ENCODE peak calls at places on chromosomes 6 and 20, in six cellular contexts. One of them, this sample, is unnamed.

GRCh38 chr6:134532694-134533624 is 215.0 kb upstream of the SGK1 start:
- DNase-seq in adipocyte: no peak
- DNase-seq in globus pallidus: peak
- DNase-seq in left ventricle myocardium superior: no peak
- DNase-seq in COR-L47: no peak
- DNase-seq in EL: no peak
- DNase-seq in this sample: no peak

GRCh38 chr20:50772418-50773185 is 22.3 kb upstream of the BCAS4 start:
- DNase-seq in adipocyte: no peak
- DNase-seq in globus pallidus: no peak
- DNase-seq in left ventricle myocardium superior: no peak
- DNase-seq in COR-L47: no peak
- DNase-seq in EL: no peak
- DNase-seq in this sample: peak

GRCh38 chr6:146433881-146434741 is 109.5 kb upstream of the RAB32 start:
- DNase-seq in adipocyte: no peak
- DNase-seq in globus pallidus: no peak
- DNase-seq in left ventricle myocardium superior: peak
- DNase-seq in COR-L47: no peak
- DNase-seq in EL: peak
- DNase-seq in this sample: no peak

GRCh38 chr6:2196079-2196679 is 49.2 kb downstream of the GMDS start:
- DNase-seq in adipocyte: peak
- DNase-seq in globus pallidus: peak
- DNase-seq in left ventricle myocardium superior: no peak
- DNase-seq in COR-L47: peak
- DNase-seq in EL: peak
- DNase-seq in this sample: no peak

GRCh38 chr20:38343107-38343797 is 3.0 kb upstream of the LBP start:
- DNase-seq in adipocyte: no peak
- DNase-seq in globus pallidus: no peak
- DNase-seq in left ventricle myocardium superior: peak
- DNase-seq in COR-L47: no peak
- DNase-seq in EL: peak
- DNase-seq in this sample: no peak

GRCh38 chr6:562052-562676 is 94.7 kb downstream of the HUS1B start:
- DNase-seq in adipocyte: no peak
- DNase-seq in globus pallidus: no peak
- DNase-seq in left ventricle myocardium superior: no peak
- DNase-seq in COR-L47: no peak
- DNase-seq in EL: no peak
- DNase-seq in this sample: no peak

GRCh38 chr20:48738399-48739304 is 89.1 kb downstream of the PREX1 start:
- DNase-seq in adipocyte: no peak
- DNase-seq in globus pallidus: no peak
- DNase-seq in left ventricle myocardium superior: no peak
- DNase-seq in COR-L47: no peak
- DNase-seq in EL: no peak
- DNase-seq in this sample: no peak

GRCh38 chr6:101853226-101853625 is 459.7 kb downstream of the GRIK2 start:
- DNase-seq in adipocyte: peak
- DNase-seq in globus pallidus: no peak
- DNase-seq in left ventricle myocardium superior: no peak
- DNase-seq in COR-L47: no peak
- DNase-seq in EL: no peak
- DNase-seq in this sample: no peak

GRCh38 chr6:158819213-158819976 is at the start of gene EZR:
- DNase-seq in adipocyte: peak
- DNase-seq in globus pallidus: peak
- DNase-seq in left ventricle myocardium superior: peak
- DNase-seq in COR-L47: peak
- DNase-seq in EL: peak
- DNase-seq in this sample: no peak

GRCh38 chr6:56798163-56798562 is 155.5 kb upstream of the DST start:
- DNase-seq in adipocyte: no peak
- DNase-seq in globus pallidus: no peak
- DNase-seq in left ventricle myocardium superior: no peak
- DNase-seq in COR-L47: no peak
- DNase-seq in EL: peak
- DNase-seq in this sample: no peak

GRCh38 chr6:3849681-3850450 is 693 bp downstream of the FAM50B start:
- DNase-seq in adipocyte: peak
- DNase-seq in globus pallidus: no peak
- DNase-seq in left ventricle myocardium superior: peak
- DNase-seq in COR-L47: no peak
- DNase-seq in EL: peak
- DNase-seq in this sample: no peak

GRCh38 chr6:142550310-142550709 is 248.5 kb downstream of the ADGRG6 start:
- DNase-seq in adipocyte: no peak
- DNase-seq in globus pallidus: no peak
- DNase-seq in left ventricle myocardium superior: no peak
- DNase-seq in COR-L47: no peak
- DNase-seq in EL: no peak
- DNase-seq in this sample: no peak

GRCh38 chr6:132020138-132020551 is 69.0 kb upstream of the CCN2 start:
- DNase-seq in adipocyte: peak
- DNase-seq in globus pallidus: no peak
- DNase-seq in left ventricle myocardium superior: peak
- DNase-seq in COR-L47: no peak
- DNase-seq in EL: no peak
- DNase-seq in this sample: peak

GRCh38 chr20:44576297-44576696 is 6.1 kb upstream of the PKIG start:
- DNase-seq in adipocyte: peak
- DNase-seq in globus pallidus: no peak
- DNase-seq in left ventricle myocardium superior: no peak
- DNase-seq in COR-L47: no peak
- DNase-seq in EL: peak
- DNase-seq in this sample: no peak

GRCh38 chr6:135974416-135974815 is 122.9 kb downstream of the PDE7B start:
- DNase-seq in adipocyte: peak
- DNase-seq in globus pallidus: no peak
- DNase-seq in left ventricle myocardium superior: no peak
- DNase-seq in COR-L47: no peak
- DNase-seq in EL: no peak
- DNase-seq in this sample: no peak

GRCh38 chr6:149634315-149634714 is 14.2 kb downstream of the KATNA1 start:
- DNase-seq in adipocyte: no peak
- DNase-seq in globus pallidus: no peak
- DNase-seq in left ventricle myocardium superior: no peak
- DNase-seq in COR-L47: no peak
- DNase-seq in EL: no peak
- DNase-seq in this sample: no peak

GRCh38 chr6:169044376-169045230 is 209.0 kb downstream of the THBS2 start:
- DNase-seq in adipocyte: peak
- DNase-seq in globus pallidus: peak
- DNase-seq in left ventricle myocardium superior: no peak
- DNase-seq in COR-L47: no peak
- DNase-seq in EL: no peak
- DNase-seq in this sample: peak

GRCh38 chr20:48147326-48147725 is 362.0 kb upstream of the SULF2 start:
- DNase-seq in adipocyte: no peak
- DNase-seq in globus pallidus: no peak
- DNase-seq in left ventricle myocardium superior: no peak
- DNase-seq in COR-L47: no peak
- DNase-seq in EL: no peak
- DNase-seq in this sample: no peak

GRCh38 chr20:5703542-5704215 is 46.5 kb upstream of the SHLD1 start:
- DNase-seq in adipocyte: no peak
- DNase-seq in globus pallidus: no peak
- DNase-seq in left ventricle myocardium superior: no peak
- DNase-seq in COR-L47: no peak
- DNase-seq in EL: no peak
- DNase-seq in this sample: no peak

GRCh38 chr6:27129095-27129815 is 118.2 kb upstream of the PRSS16 start:
- DNase-seq in adipocyte: no peak
- DNase-seq in globus pallidus: no peak
- DNase-seq in left ventricle myocardium superior: no peak
- DNase-seq in COR-L47: no peak
- DNase-seq in EL: no peak
- DNase-seq in this sample: no peak

GRCh38 chr20:32649697-32650471 is 23.9 kb downstream of the C20orf203 start:
- DNase-seq in adipocyte: no peak
- DNase-seq in globus pallidus: no peak
- DNase-seq in left ventricle myocardium superior: no peak
- DNase-seq in COR-L47: no peak
- DNase-seq in EL: no peak
- DNase-seq in this sample: no peak

GRCh38 chr6:70390067-70390466 is 23.2 kb upstream of the FAM135A start:
- DNase-seq in adipocyte: no peak
- DNase-seq in globus pallidus: no peak
- DNase-seq in left ventricle myocardium superior: no peak
- DNase-seq in COR-L47: peak
- DNase-seq in EL: no peak
- DNase-seq in this sample: no peak

GRCh38 chr6:100809346-100809745 is 71.8 kb downstream of the ASCC3 start:
- DNase-seq in adipocyte: no peak
- DNase-seq in globus pallidus: no peak
- DNase-seq in left ventricle myocardium superior: no peak
- DNase-seq in COR-L47: no peak
- DNase-seq in EL: no peak
- DNase-seq in this sample: no peak

GRCh38 chr20:48350291-48350988 is 477.4 kb downstream of the PREX1 start:
- DNase-seq in adipocyte: no peak
- DNase-seq in globus pallidus: no peak
- DNase-seq in left ventricle myocardium superior: no peak
- DNase-seq in COR-L47: no peak
- DNase-seq in EL: no peak
- DNase-seq in this sample: no peak

GRCh38 chr6:167546611-167547327 is 221.9 kb downstream of the TTLL2 start:
- DNase-seq in adipocyte: no peak
- DNase-seq in globus pallidus: no peak
- DNase-seq in left ventricle myocardium superior: no peak
- DNase-seq in COR-L47: no peak
- DNase-seq in EL: no peak
- DNase-seq in this sample: no peak

GRCh38 chr6:166019214-166019613 is 148.4 kb downstream of the TBXT start:
- DNase-seq in adipocyte: no peak
- DNase-seq in globus pallidus: no peak
- DNase-seq in left ventricle myocardium superior: no peak
- DNase-seq in COR-L47: no peak
- DNase-seq in EL: no peak
- DNase-seq in this sample: peak

GRCh38 chr6:54846857-54847721 is 518 bp downstream of the FAM83B start:
- DNase-seq in adipocyte: peak
- DNase-seq in globus pallidus: no peak
- DNase-seq in left ventricle myocardium superior: peak
- DNase-seq in COR-L47: no peak
- DNase-seq in EL: peak
- DNase-seq in this sample: no peak

GRCh38 chr6:83273596-83273995 is 80.4 kb downstream of the RWDD2A start:
- DNase-seq in adipocyte: peak
- DNase-seq in globus pallidus: no peak
- DNase-seq in left ventricle myocardium superior: no peak
- DNase-seq in COR-L47: no peak
- DNase-seq in EL: peak
- DNase-seq in this sample: no peak

This sample was measured in esophagus muscularis mucosa.